ENCODE peak calls at places on chromosomes 16 and 17, in ten cellular contexts. N, L, V, Q, T, R, Y, O, G and H are unnamed samples. For H3K9me3, the result is how much of the 10 kb centered on the place peaks cover.

GRCh38 chr17:72863511-72864175 is 228.8 kb downstream of the SLC39A11 start:
- DNase-seq in N (no peak), R (no peak), L (no peak), T (no peak), O (no peak), Y (no peak), G (no peak), V (no peak), Q (no peak), H (no peak)

GRCh38 chr17:65495255-65496060 is 66.0 kb downstream of the AXIN2 start:
- DNase-seq in T (no peak), V (no peak), L (no peak), G (peak), O (peak), N (no peak), Q (no peak), R (no peak), Y (no peak), H (no peak)

GRCh38 chr17:61352771-61353170 is 46.9 kb upstream of the TBX2 start:
- DNase-seq in T (no peak), O (no peak), R (no peak), V (no peak), Q (no peak), N (no peak), Y (no peak), L (no peak), G (no peak), H (no peak)

GRCh38 chr17:8312726-8313600 is 2.9 kb downstream of the ARHGEF15 start:
- DNase-seq in Y (no peak), V (no peak), R (no peak), Q (no peak), T (no peak), N (no peak), O (no peak), L (no peak), G (no peak), H (no peak)

GRCh38 chr17:17580662-17581470 is 10.6 kb downstream of the PEMT start:
- DNase-seq in Y (no peak), T (no peak), N (no peak), R (no peak), O (no peak), V (no peak), Q (no peak), G (no peak), L (peak), H (no peak)

GRCh38 chr16:82699711-82700495 is 73.1 kb downstream of the CDH13 start:
- DNase-seq in O (no peak), T (peak), V (peak), R (no peak), N (no peak), Q (no peak), L (peak), Y (peak), G (no peak), H (peak)

GRCh38 chr17:58960068-58960467 is 146.6 kb downstream of the TRIM37 start:
- DNase-seq in R (no peak), O (no peak), T (peak), V (no peak), Y (no peak), G (no peak), L (peak), N (no peak), Q (peak), H (peak)

GRCh38 chr16:30782486-30783279 is 4.3 kb downstream of the ZNF629 start:
- DNase-seq in R (no peak), G (no peak), T (no peak), Q (no peak), Y (no peak), V (no peak), O (no peak), N (no peak), L (no peak), H (no peak)

GRCh38 chr16:3734084-3734757 is 16.9 kb upstream of the TRAP1 start:
- DNase-seq in N (no peak), Q (no peak), L (no peak), Y (no peak), V (no peak), O (no peak), T (no peak), G (no peak), R (no peak), H (no peak)

GRCh38 chr17:39177256-39177655 is 11.3 kb upstream of the ARL5C start:
- DNase-seq in O (no peak), T (no peak), N (no peak), R (no peak), L (no peak), Q (peak), G (no peak), V (no peak), Y (no peak), H (peak)

GRCh38 chr16:78198299-78198698 is 98.8 kb downstream of the WWOX start:
- DNase-seq in O (no peak), Y (no peak), G (no peak), R (no peak), Q (no peak), N (no peak), L (no peak), T (no peak), V (no peak), H (no peak)

GRCh38 chr16:81873843-81874752 is 95.0 kb downstream of the PLCG2 start:
- DNase-seq in G (peak), Y (peak), R (no peak), Q (peak), N (peak), V (peak), O (peak), T (peak), L (peak), H (peak)

GRCh38 chr16:86545927-86546637 is 9.0 kb downstream of the MTHFSD start:
- DNase-seq in T (no peak), R (no peak), Q (no peak), O (no peak), V (no peak), L (no peak), N (no peak), G (no peak), Y (no peak), H (no peak)
- H3K9me3 ChIP-seq in T (under half), R (under half), Q (under half), O (under half), V (under half), L (under half), N (under half), G (under half), Y (under half), H (under half)

DNA sequence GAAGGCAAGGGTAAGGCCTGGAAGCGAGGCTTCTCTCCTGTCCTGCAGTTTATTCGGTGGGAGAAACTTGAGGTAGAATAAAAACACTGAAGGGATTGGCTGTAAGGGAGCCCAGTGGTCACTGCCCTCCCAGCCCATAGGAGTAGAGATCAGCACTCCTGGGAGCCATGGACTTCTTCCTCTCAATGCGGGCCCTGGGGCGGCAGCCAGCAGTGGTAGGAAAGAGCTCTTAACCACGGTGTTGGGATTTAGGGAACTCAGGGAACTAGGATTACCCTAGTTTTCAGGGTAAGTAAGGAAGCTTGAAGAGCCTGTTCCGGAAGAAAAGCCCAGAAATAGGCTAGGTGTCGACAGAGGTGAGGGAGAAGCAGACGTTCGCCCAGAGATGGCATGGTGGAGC is 23.8 kb upstream of the NAGLU start:
- DNase-seq in T (no peak), L (no peak), O (no peak), V (no peak), Y (no peak), N (no peak), R (no peak), Q (no peak), G (no peak), H (no peak)
- H3K4me3 ChIP-seq in T (no peak), L (no peak), O (no peak), V (no peak), Y (no peak), N (no peak), R (no peak), Q (no peak), G (no peak), H (no peak)

DNA sequence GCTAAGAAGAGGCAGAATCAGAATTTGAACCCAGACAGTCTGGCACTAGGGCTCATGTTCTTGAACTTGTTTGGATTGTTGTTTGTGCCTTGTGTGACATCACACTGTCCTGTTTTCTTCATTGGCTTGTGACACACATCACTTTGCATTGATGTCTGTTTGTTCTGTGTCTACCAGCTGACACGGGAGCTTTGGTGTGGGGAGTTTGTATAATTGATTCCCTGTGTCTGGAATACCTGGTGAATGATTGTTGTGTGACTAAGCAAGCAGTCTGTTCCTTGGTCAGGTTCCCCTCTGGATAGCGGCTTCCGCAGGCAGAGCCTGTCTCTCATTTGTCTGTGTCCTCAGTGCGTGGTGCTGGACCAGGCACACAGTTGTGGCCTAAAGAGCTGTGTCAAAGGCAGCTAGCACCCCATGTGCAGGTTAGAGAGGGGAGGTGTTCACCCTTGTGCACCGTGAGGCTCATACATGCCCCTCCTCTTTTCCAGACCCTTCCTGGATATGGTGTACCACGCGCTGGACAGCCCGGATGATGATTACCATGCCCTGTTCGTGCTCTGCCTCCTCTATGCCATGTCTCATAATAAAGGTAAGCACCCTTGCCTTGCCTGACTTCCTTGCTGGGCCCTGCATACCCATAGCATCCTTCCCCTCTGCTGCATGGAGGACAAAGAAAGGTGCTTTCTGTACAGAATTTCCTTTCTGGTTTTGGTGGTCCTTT is 80.1 kb downstream of the CLEC16A start:
- DNase-seq in L (no peak), N (no peak), Q (peak), T (no peak), R (no peak), G (no peak), V (no peak), O (no peak), Y (no peak), H (no peak)
- H3K9me3 ChIP-seq in L (under half), N (under half), Q (under half), T (under half), R (under half), G (under half), V (under half), O (under half), Y (under half), H (under half)

GRCh38 chr17:13337171-13337570 is 264.6 kb downstream of the HS3ST3A1 start:
- DNase-seq in O (no peak), Y (no peak), L (peak), V (no peak), N (no peak), R (no peak), Q (no peak), T (no peak), G (no peak), H (no peak)
- H3K4me3 ChIP-seq in O (no peak), Y (no peak), L (peak), V (no peak), N (no peak), R (no peak), Q (no peak), T (no peak), G (no peak), H (no peak)